ENCODE peak calls at places on chromosomes 5 and 9, in nine cellular contexts. V is stimulated activated CD4-positive, alpha-beta T cell treated with anti-CD3 and anti-CD28 coated beads, TNF-alpha, amount 100 ng/mL, for 1 hour; F is T47D; E is posterior cingulate gyrus; K is astrocyte of the hippocampus; B is WTC11; P is T-helper 17 cell; Z is pons; O is HEK293T. S is an unnamed sample.

GRCh38 chr9:89505795-89506385 is 8.0 kb upstream of the SEMA4D start:
- DNase-seq in V (no peak), Z (peak), O (no peak), B (no peak), E (no peak), K (peak), F (no peak), P (no peak), S (no peak)

GRCh38 chr5:31771045-31771444 is 132.1 kb downstream of the PDZD2 start:
- DNase-seq in K (no peak), Z (no peak), B (no peak), P (no peak), V (no peak), E (no peak), F (no peak), O (no peak), S (no peak)

GRCh38 chr9:114733814-114734213 is 51.8 kb upstream of the TEX48 start:
- DNase-seq in V (no peak), B (no peak), Z (no peak), O (no peak), K (peak), E (no peak), P (no peak), F (no peak), S (peak)

GRCh38 chr5:103411721-103412120 is 150.9 kb downstream of the NUDT12 start:
- DNase-seq in E (no peak), V (no peak), B (no peak), P (no peak), Z (no peak), F (no peak), K (no peak), O (no peak), S (no peak)

GRCh38 chr5:122093861-122094650 is 16.0 kb upstream of the LOX start:
- DNase-seq in O (no peak), B (no peak), Z (no peak), P (no peak), K (no peak), E (no peak), F (no peak), V (no peak), S (no peak)

GRCh38 chr9:136075881-136076678 is 19.0 kb downstream of the NACC2 start:
- DNase-seq in E (peak), V (no peak), F (no peak), O (no peak), Z (no peak), K (no peak), P (no peak), B (no peak), S (no peak)

GRCh38 chr5:159052282-159053011 is 47.3 kb downstream of the EBF1 start:
- DNase-seq in F (no peak), K (no peak), O (no peak), P (no peak), B (no peak), V (no peak), E (no peak), Z (no peak), S (no peak)

GRCh38 chr5:134792287-134792686 is 33.7 kb downstream of the DDX46 start:
- DNase-seq in P (no peak), K (no peak), B (no peak), O (no peak), Z (no peak), F (no peak), E (no peak), V (no peak), S (no peak)

GRCh38 chr9:96691326-96691725 is 36.2 kb upstream of the PRXL2C start:
- DNase-seq in B (no peak), P (no peak), Z (no peak), K (no peak), F (no peak), V (no peak), E (no peak), O (no peak), S (no peak)

GRCh38 chr9:83423815-83424707 is 114.1 kb downstream of the FRMD3 start:
- DNase-seq in E (no peak), B (no peak), O (no peak), V (no peak), P (no peak), Z (no peak), K (no peak), F (no peak), S (no peak)

GRCh38 chr5:118952992-118953651 is 35.2 kb downstream of the DTWD2 start:
- DNase-seq in P (no peak), Z (no peak), E (no peak), K (no peak), F (no peak), B (no peak), V (no peak), O (no peak), S (no peak)

GRCh38 chr5:168624850-168625357 is 45.7 kb upstream of the PANK3 start:
- DNase-seq in V (no peak), K (no peak), P (no peak), O (no peak), F (no peak), B (no peak), E (no peak), Z (no peak), S (peak)

GRCh38 chr5:134594797-134595457 is 37.7 kb downstream of the SAR1B start:
- DNase-seq in F (no peak), O (no peak), K (no peak), B (no peak), V (no peak), P (no peak), Z (no peak), E (no peak), S (no peak)

GRCh38 chr5:124881333-124881732 is 134.9 kb upstream of the ZNF608 start:
- DNase-seq in V (no peak), Z (no peak), K (no peak), F (no peak), P (no peak), B (no peak), O (no peak), E (no peak), S (no peak)

GRCh38 chr5:39906146-39906545 is 481.4 kb upstream of the DAB2 start:
- DNase-seq in P (no peak), K (peak), B (no peak), Z (no peak), F (no peak), E (no peak), V (no peak), O (no peak), S (peak)

GRCh38 chr9:27349681-27350080 is 52.7 kb upstream of the EQTN start:
- DNase-seq in V (no peak), P (no peak), K (no peak), E (no peak), B (no peak), F (no peak), Z (no peak), O (no peak), S (no peak)

GRCh38 chr9:112111461-112111860 is 63.6 kb downstream of the SUSD1 start:
- DNase-seq in O (no peak), B (no peak), Z (no peak), V (no peak), K (no peak), E (peak), P (no peak), F (no peak), S (no peak)

GRCh38 chr5:116939641-116940040 is 365.0 kb upstream of the SEMA6A start:
- DNase-seq in P (no peak), B (no peak), F (no peak), K (no peak), Z (no peak), O (no peak), V (no peak), E (no peak), S (no peak)

GRCh38 chr5:90994796-90995195 is 388.3 kb downstream of the ARRDC3 start:
- DNase-seq in B (no peak), V (no peak), K (no peak), E (no peak), Z (no peak), P (no peak), O (no peak), F (no peak), S (peak)

GRCh38 chr5:168114444-168115017 is 176.9 kb upstream of the WWC1 start:
- DNase-seq in F (peak), V (no peak), Z (peak), B (peak), P (no peak), O (peak), K (peak), E (peak), S (peak)

GRCh38 chr9:128231638-128232568 is 28.7 kb downstream of the DNM1 start:
- DNase-seq in B (no peak), Z (no peak), O (no peak), K (no peak), V (no peak), F (no peak), E (no peak), P (no peak), S (no peak)

GRCh38 chr5:11126844-11127243 is 365.8 kb upstream of the DAP start:
- DNase-seq in K (no peak), E (no peak), V (no peak), O (no peak), F (no peak), B (no peak), Z (no peak), P (no peak), S (no peak)

GRCh38 chr9:93262537-93263310 is 78.8 kb downstream of the WNK2 start:
- DNase-seq in F (no peak), E (peak), O (no peak), K (no peak), P (no peak), Z (no peak), V (no peak), B (peak), S (no peak)

GRCh38 chr5:38556115-38556598 is 289 bp downstream of the LIFR start:
- DNase-seq in O (no peak), K (no peak), F (no peak), B (no peak), V (no peak), Z (no peak), E (no peak), P (no peak), S (no peak)

GRCh38 chr5:16005210-16005609 is 174.4 kb downstream of the MARCHF11 start:
- DNase-seq in F (no peak), B (no peak), Z (no peak), K (no peak), O (no peak), V (no peak), P (no peak), E (no peak), S (no peak)

GRCh38 chr9:20873240-20873860 is 158.1 kb downstream of the HACD4 start:
- DNase-seq in F (no peak), K (peak), V (no peak), O (no peak), E (no peak), B (no peak), Z (no peak), P (no peak), S (no peak)

GRCh38 chr5:158725223-158725825 is 374.4 kb downstream of the EBF1 start:
- DNase-seq in Z (no peak), V (no peak), E (no peak), K (no peak), F (no peak), P (no peak), O (peak), B (no peak), S (no peak)

GRCh38 chr5:102583663-102584062 is 84.9 kb upstream of the SLCO6A1 start:
- DNase-seq in B (no peak), O (peak), Z (peak), P (no peak), V (no peak), K (peak), F (peak), E (no peak), S (no peak)

GRCh38 chr9:86636614-86637013 is 282.4 kb upstream of the TUT7 start:
- DNase-seq in V (no peak), F (no peak), E (no peak), Z (no peak), K (no peak), B (no peak), P (no peak), O (no peak), S (no peak)

GRCh38 chr9:18595597-18595996 is 121.6 kb downstream of the ADAMTSL1 start:
- DNase-seq in O (no peak), B (no peak), E (peak), Z (peak), K (peak), P (no peak), F (no peak), V (no peak), S (no peak)

GRCh38 chr9:35108946-35109575 is 6.1 kb upstream of the STOML2 start:
- DNase-seq in E (no peak), Z (no peak), K (no peak), B (no peak), F (no peak), O (no peak), V (no peak), P (no peak), S (no peak)

GRCh38 chr5:65742565-65743231 is 20.7 kb downstream of the NLN start:
- DNase-seq in E (no peak), K (peak), P (no peak), O (peak), Z (peak), B (no peak), F (peak), V (no peak), S (peak)

GRCh38 chr5:8721536-8721935 is 824.3 kb downstream of the SEMA5A start:
- DNase-seq in P (no peak), V (no peak), Z (no peak), O (no peak), E (no peak), F (no peak), B (no peak), K (no peak), S (no peak)

S was measured in mammary epithelial cell.